ENCODE peak calls at places on chromosomes 4 and X, in ten cellular contexts. C is fibroblast of mammary gland; N is amniotic stem cell; X is activated CD4-positive, alpha-beta T cell treated with anti-CD3 and anti-CD28 coated beads for 36 hours; O is effector memory CD4-positive, alpha-beta T cell; B is activated T-cell treated with anti-CD3 and anti-CD28 coated beads, Interleukin-2, amount 50 U/mL, for 4 hours; M is NCI-H1694; R is psoas muscle; W is lung microvascular endothelial cell; E is AG20443. Q is an unnamed sample.

GRCh38 chr4:112765317-112765989 is 128.5 kb downstream of the LARP7 start:
- DNase-seq in C (peak), N (no peak), X (peak), O (no peak), B (no peak), M (peak), R (no peak), W (peak), E (peak), Q (no peak)

GRCh38 chr4:47287735-47288134 is 175.8 kb downstream of the COMMD8 start:
- DNase-seq in C (peak), N (peak), X (no peak), O (no peak), B (no peak), M (no peak), R (no peak), W (no peak), E (peak), Q (no peak)

GRCh38 chrX:35101901-35102300 is 159.3 kb downstream of the FAM47B start:
- DNase-seq in C (no peak), N (no peak), X (no peak), O (no peak), B (no peak), M (no peak), R (no peak), W (no peak), E (no peak), Q (no peak)

GRCh38 chr4:107408968-107409367 is 311.1 kb downstream of the PAPSS1 start:
- DNase-seq in C (no peak), N (no peak), X (no peak), O (no peak), B (no peak), M (no peak), R (no peak), W (no peak), E (no peak), Q (no peak)

GRCh38 chr4:182380701-182381295 is 137.6 kb downstream of the TENM3 start:
- DNase-seq in C (peak), N (no peak), X (no peak), O (no peak), B (no peak), M (no peak), R (no peak), W (no peak), E (no peak), Q (no peak)

GRCh38 chrX:134676440-134676839 is 18.2 kb upstream of the PLAC1 start:
- DNase-seq in C (peak), N (peak), X (no peak), O (no peak), B (no peak), M (no peak), R (no peak), W (no peak), E (peak), Q (no peak)

GRCh38 chr4:169397762-169398161 is 127.0 kb upstream of the SH3RF1 start:
- DNase-seq in C (peak), N (peak), X (no peak), O (no peak), B (no peak), M (no peak), R (no peak), W (peak), E (no peak), Q (no peak)

GRCh38 chr4:113641025-113641431 is 120.5 kb downstream of the CAMK2D start:
- DNase-seq in C (no peak), N (no peak), X (no peak), O (no peak), B (no peak), M (no peak), R (no peak), W (no peak), E (no peak), Q (no peak)

GRCh38 chr4:21476753-21477152 is 471.8 kb downstream of the KCNIP4 start:
- DNase-seq in C (peak), N (no peak), X (no peak), O (no peak), B (no peak), M (no peak), R (no peak), W (no peak), E (no peak), Q (peak)

GRCh38 chr4:113222431-113222979 is 173.1 kb downstream of the ANK2 start:
- DNase-seq in C (peak), N (no peak), X (no peak), O (no peak), B (no peak), M (no peak), R (no peak), W (no peak), E (peak), Q (no peak)

GRCh38 chr4:108874806-108875205 is 112.0 kb upstream of the ETNPPL start:
- DNase-seq in C (no peak), N (no peak), X (no peak), O (no peak), B (no peak), M (no peak), R (no peak), W (no peak), E (no peak), Q (no peak)

Q was measured in neural crest cell.